ENCODE peak calls at places on chromosomes 6 and 20, in seven cellular contexts. D is NCI-H1092 treated with DMSO at 0.1 percent for 48 hours; T is fibroblast of pulmonary artery; K is Peyer's patch; Z is stimulated activated naive B cell treated with anti-CD40 and anti-IgM and Interleukin-4, amounts not matched to agents 10 μg/mL and 1 μg/mL and 100 μg/mL, for 72 hours; J is foreskin fibroblast; H is activated CD8-positive, alpha-beta memory T cell treated with anti-CD3 and anti-CD28 coated beads for 4 hours. Q is an unnamed sample.

GRCh38 chr6:63418741-63419140 is 99.0 kb upstream of the LGSN start:
- DNase-seq in D (no peak), T (no peak), K (no peak), Z (no peak), J (no peak), H (no peak), Q (no peak)

GRCh38 chr6:2480267-2480966 is 235.0 kb upstream of the GMDS start:
- DNase-seq in D (peak; percentile 0), T (peak; percentile 27), K (no peak), Z (no peak), J (no peak), H (no peak), Q (no peak)

GRCh38 chr6:26193467-26194328 is 106.5 kb downstream of the HFE start:
- DNase-seq in D (no peak), T (no peak), K (no peak), Z (no peak), J (no peak), H (no peak), Q (no peak)

GRCh38 chr6:117025310-117025709 is 148.3 kb downstream of the RFX6 start:
- DNase-seq in D (no peak), T (no peak), K (no peak), Z (no peak), J (no peak), H (no peak), Q (no peak)

GRCh38 chr20:9741996-9742395 is 96.9 kb downstream of the PAK5 start:
- DNase-seq in D (no peak), T (no peak), K (no peak), Z (no peak), J (no peak), H (no peak), Q (no peak)

GRCh38 chr6:3438190-3439167 is 18.4 kb downstream of the SLC22A23 start:
- DNase-seq in D (peak; percentile 65), T (peak; percentile 76), K (no peak), Z (no peak), J (peak; percentile 65), H (no peak), Q (no peak)

GRCh38 chr20:36827541-36828279 is 48.2 kb upstream of the TLDC2 start:
- DNase-seq in D (no peak), T (no peak), K (no peak), Z (no peak), J (peak; percentile 37), H (no peak), Q (no peak)

GRCh38 chr6:137157601-137158000 is 15.8 kb downstream of the IL22RA2 start:
- DNase-seq in D (no peak), T (peak; percentile 23), K (no peak), Z (no peak), J (peak; percentile 4), H (no peak), Q (no peak)

GRCh38 chr6:157753291-157753690 is 69.8 kb upstream of the SNX9 start:
- DNase-seq in D (no peak), T (no peak), K (no peak), Z (no peak), J (peak; percentile 86), H (no peak), Q (no peak)

GRCh38 chr20:47927385-47927851 is 142.1 kb upstream of the SULF2 start:
- DNase-seq in D (no peak), T (no peak), K (no peak), Z (no peak), J (peak; percentile 18), H (no peak), Q (no peak)

GRCh38 chr20:3559637-3560036 is 88.8 kb downstream of the ATRN start:
- DNase-seq in D (no peak), T (no peak), K (no peak), Z (no peak), J (no peak), H (no peak), Q (no peak)

GRCh38 chr6:55704421-55704820 is 125.4 kb upstream of the HMGCLL1 start:
- DNase-seq in D (no peak), T (peak; percentile 25), K (no peak), Z (no peak), J (peak; percentile 51), H (no peak), Q (no peak)

GRCh38 chr6:35691027-35691824 is 2.5 kb upstream of the FKBP5 start:
- DNase-seq in D (no peak), T (peak; percentile 95), K (peak; percentile 59), Z (no peak), J (peak; percentile 81), H (no peak), Q (no peak)

GRCh38 chr6:158026054-158026900 is 44.6 kb downstream of the SYNJ2 start:
- DNase-seq in D (peak; percentile 86), T (peak; percentile 99), K (peak; percentile 68), Z (peak; percentile 89), J (peak; percentile 94), H (peak; percentile 79), Q (peak; percentile 80)

GRCh38 chr20:1427457-1428054 is 34.7 kb upstream of the FKBP1A start:
- DNase-seq in D (peak; percentile 99), T (peak; percentile 62), K (no peak), Z (no peak), J (peak; percentile 62), H (no peak), Q (no peak)

GRCh38 chr6:99605074-99605726 is 1.4 kb upstream of the PRDM13 start:
- DNase-seq in D (no peak), T (no peak), K (no peak), Z (no peak), J (no peak), H (no peak), Q (no peak)

GRCh38 chr6:131062245-131063027 is 609 bp downstream of the EPB41L2 start:
- DNase-seq in D (no peak), T (no peak), K (peak; percentile 67), Z (peak; percentile 13), J (peak; percentile 60), H (no peak), Q (peak; percentile 56)

GRCh38 chr20:19275630-19276071 is 63.2 kb downstream of the SLC24A3 start:
- DNase-seq in D (peak; percentile 87), T (peak; percentile 10), K (peak; percentile 57), Z (no peak), J (peak; percentile 82), H (no peak), Q (no peak)